ENCODE peak calls at places on chromosomes 2 and 18, in nine cellular contexts. One of them, this sample, is unnamed.
A peak's percentile ranks its signal among the peaks of the same experiment; 100 is the strongest.

GRCh38 chr2:101899871-101900270 is 91.9 kb upstream of the IL1R2 start:
- DNase-seq in brain microvascular endothelial cell: no peak
- DNase-seq in CD14-positive monocyte: no peak
- DNase-seq in activated CD8-positive, alpha-beta T cell treated with anti-CD3 and anti-CD28 coated beads for 36 hours: no peak
- DNase-seq in transverse colon: no peak
- DNase-seq in mesothelial cell of epicardium: no peak
- DNase-seq in choroid plexus epithelial cell: no peak
- DNase-seq in NB4: no peak
- DNase-seq in Peyer's patch: no peak
- DNase-seq in this sample: no peak

GRCh38 chr2:197556456-197556855 is 40.6 kb downstream of the MOB4 start:
- DNase-seq in choroid plexus epithelial cell: peak; percentile 40
- DNase-seq in transverse colon: no peak
- DNase-seq in activated CD8-positive, alpha-beta T cell treated with anti-CD3 and anti-CD28 coated beads for 36 hours: no peak
- DNase-seq in NB4: peak; percentile 58
- DNase-seq in mesothelial cell of epicardium: no peak
- DNase-seq in Peyer's patch: no peak
- DNase-seq in brain microvascular endothelial cell: no peak
- DNase-seq in CD14-positive monocyte: no peak
- DNase-seq in this sample: no peak

GRCh38 chr2:7573166-7573845 is 656.1 kb downstream of the RNF144A start:
- DNase-seq in NB4: no peak
- DNase-seq in CD14-positive monocyte: no peak
- DNase-seq in Peyer's patch: no peak
- DNase-seq in mesothelial cell of epicardium: no peak
- DNase-seq in choroid plexus epithelial cell: no peak
- DNase-seq in transverse colon: no peak
- DNase-seq in brain microvascular endothelial cell: no peak
- DNase-seq in activated CD8-positive, alpha-beta T cell treated with anti-CD3 and anti-CD28 coated beads for 36 hours: no peak
- DNase-seq in this sample: no peak

GRCh38 chr18:11714244-11714918 is 25.3 kb downstream of the GNAL start:
- DNase-seq in Peyer's patch: no peak
- DNase-seq in choroid plexus epithelial cell: no peak
- DNase-seq in CD14-positive monocyte: no peak
- DNase-seq in mesothelial cell of epicardium: no peak
- DNase-seq in brain microvascular endothelial cell: no peak
- DNase-seq in transverse colon: no peak
- DNase-seq in activated CD8-positive, alpha-beta T cell treated with anti-CD3 and anti-CD28 coated beads for 36 hours: no peak
- DNase-seq in NB4: no peak
- DNase-seq in this sample: no peak

GRCh38 chr2:205660521-205661124 is 21.7 kb upstream of the NRP2 start:
- DNase-seq in CD14-positive monocyte: no peak
- DNase-seq in transverse colon: peak; percentile 13
- DNase-seq in activated CD8-positive, alpha-beta T cell treated with anti-CD3 and anti-CD28 coated beads for 36 hours: peak; percentile 79
- DNase-seq in brain microvascular endothelial cell: peak; percentile 87
- DNase-seq in NB4: peak; percentile 21
- DNase-seq in Peyer's patch: no peak
- DNase-seq in choroid plexus epithelial cell: peak; percentile 91
- DNase-seq in mesothelial cell of epicardium: no peak
- DNase-seq in this sample: no peak

GRCh38 chr2:230938516-230939065 is 13.5 kb upstream of the GPR55 start:
- DNase-seq in Peyer's patch: no peak
- DNase-seq in mesothelial cell of epicardium: no peak
- DNase-seq in CD14-positive monocyte: no peak
- DNase-seq in brain microvascular endothelial cell: no peak
- DNase-seq in activated CD8-positive, alpha-beta T cell treated with anti-CD3 and anti-CD28 coated beads for 36 hours: no peak
- DNase-seq in transverse colon: no peak
- DNase-seq in NB4: no peak
- DNase-seq in choroid plexus epithelial cell: no peak
- DNase-seq in this sample: no peak

GRCh38 chr2:160940699-160941098 is 219.5 kb upstream of the TANK start:
- DNase-seq in choroid plexus epithelial cell: peak; percentile 79
- DNase-seq in transverse colon: peak; percentile 19
- DNase-seq in mesothelial cell of epicardium: no peak
- DNase-seq in CD14-positive monocyte: no peak
- DNase-seq in activated CD8-positive, alpha-beta T cell treated with anti-CD3 and anti-CD28 coated beads for 36 hours: peak; percentile 2
- DNase-seq in Peyer's patch: no peak
- DNase-seq in NB4: no peak
- DNase-seq in brain microvascular endothelial cell: no peak
- DNase-seq in this sample: no peak

GRCh38 chr2:82330104-82330503 is 2025.6 kb upstream of the LRRTM1 start:
- DNase-seq in Peyer's patch: no peak
- DNase-seq in NB4: no peak
- DNase-seq in CD14-positive monocyte: no peak
- DNase-seq in mesothelial cell of epicardium: no peak
- DNase-seq in choroid plexus epithelial cell: no peak
- DNase-seq in transverse colon: no peak
- DNase-seq in brain microvascular endothelial cell: no peak
- DNase-seq in activated CD8-positive, alpha-beta T cell treated with anti-CD3 and anti-CD28 coated beads for 36 hours: no peak
- DNase-seq in this sample: no peak

GRCh38 chr2:61645911-61646310 is 107.8 kb upstream of the XPO1 start:
- DNase-seq in CD14-positive monocyte: no peak
- DNase-seq in brain microvascular endothelial cell: peak; percentile 82
- DNase-seq in mesothelial cell of epicardium: no peak
- DNase-seq in Peyer's patch: no peak
- DNase-seq in activated CD8-positive, alpha-beta T cell treated with anti-CD3 and anti-CD28 coated beads for 36 hours: no peak
- DNase-seq in NB4: no peak
- DNase-seq in choroid plexus epithelial cell: peak; percentile 88
- DNase-seq in transverse colon: no peak
- DNase-seq in this sample: no peak

GRCh38 chr2:147161746-147162145 is 683.1 kb upstream of the ACVR2A start:
- DNase-seq in NB4: no peak
- DNase-seq in CD14-positive monocyte: no peak
- DNase-seq in mesothelial cell of epicardium: no peak
- DNase-seq in brain microvascular endothelial cell: no peak
- DNase-seq in transverse colon: no peak
- DNase-seq in activated CD8-positive, alpha-beta T cell treated with anti-CD3 and anti-CD28 coated beads for 36 hours: no peak
- DNase-seq in choroid plexus epithelial cell: no peak
- DNase-seq in Peyer's patch: no peak
- DNase-seq in this sample: no peak

GRCh38 chr18:79217979-79218604 is 148.9 kb downstream of the ATP9B start:
- DNase-seq in CD14-positive monocyte: no peak
- DNase-seq in mesothelial cell of epicardium: no peak
- DNase-seq in choroid plexus epithelial cell: peak; percentile 15
- DNase-seq in brain microvascular endothelial cell: peak; percentile 40
- DNase-seq in NB4: no peak
- DNase-seq in activated CD8-positive, alpha-beta T cell treated with anti-CD3 and anti-CD28 coated beads for 36 hours: no peak
- DNase-seq in Peyer's patch: no peak
- DNase-seq in transverse colon: no peak
- DNase-seq in this sample: no peak

GRCh38 chr2:6650311-6650710 is 215.4 kb downstream of the CMPK2 start:
- DNase-seq in Peyer's patch: no peak
- DNase-seq in NB4: no peak
- DNase-seq in choroid plexus epithelial cell: no peak
- DNase-seq in CD14-positive monocyte: no peak
- DNase-seq in transverse colon: no peak
- DNase-seq in brain microvascular endothelial cell: no peak
- DNase-seq in mesothelial cell of epicardium: no peak
- DNase-seq in activated CD8-positive, alpha-beta T cell treated with anti-CD3 and anti-CD28 coated beads for 36 hours: no peak
- DNase-seq in this sample: no peak

GRCh38 chr18:76953186-76953982 is 131.0 kb downstream of the ZNF236 start:
- DNase-seq in choroid plexus epithelial cell: peak; percentile 59
- DNase-seq in NB4: no peak
- DNase-seq in Peyer's patch: no peak
- DNase-seq in brain microvascular endothelial cell: no peak
- DNase-seq in transverse colon: peak; percentile 62
- DNase-seq in activated CD8-positive, alpha-beta T cell treated with anti-CD3 and anti-CD28 coated beads for 36 hours: no peak
- DNase-seq in CD14-positive monocyte: no peak
- DNase-seq in mesothelial cell of epicardium: no peak
- DNase-seq in this sample: no peak

GRCh38 chr2:9178110-9178904 is 28.3 kb upstream of the ASAP2 start:
- DNase-seq in activated CD8-positive, alpha-beta T cell treated with anti-CD3 and anti-CD28 coated beads for 36 hours: no peak
- DNase-seq in NB4: no peak
- DNase-seq in Peyer's patch: no peak
- DNase-seq in mesothelial cell of epicardium: no peak
- DNase-seq in CD14-positive monocyte: peak; percentile 36
- DNase-seq in transverse colon: peak; percentile 50
- DNase-seq in brain microvascular endothelial cell: peak; percentile 39
- DNase-seq in choroid plexus epithelial cell: no peak
- DNase-seq in this sample: no peak

GRCh38 chr2:235390108-235390815 is 103.6 kb upstream of the AGAP1 start:
- DNase-seq in CD14-positive monocyte: no peak
- DNase-seq in NB4: peak; percentile 86
- DNase-seq in Peyer's patch: peak; percentile 56
- DNase-seq in choroid plexus epithelial cell: peak; percentile 11
- DNase-seq in transverse colon: peak; percentile 46
- DNase-seq in activated CD8-positive, alpha-beta T cell treated with anti-CD3 and anti-CD28 coated beads for 36 hours: peak; percentile 83
- DNase-seq in brain microvascular endothelial cell: no peak
- DNase-seq in mesothelial cell of epicardium: no peak
- DNase-seq in this sample: no peak

GRCh38 chr2:26740890-26741302 is 23.2 kb upstream of the SLC35F6 start:
- DNase-seq in CD14-positive monocyte: no peak
- DNase-seq in NB4: peak; percentile 21
- DNase-seq in brain microvascular endothelial cell: no peak
- DNase-seq in mesothelial cell of epicardium: no peak
- DNase-seq in choroid plexus epithelial cell: no peak
- DNase-seq in Peyer's patch: no peak
- DNase-seq in activated CD8-positive, alpha-beta T cell treated with anti-CD3 and anti-CD28 coated beads for 36 hours: peak; percentile 56
- DNase-seq in transverse colon: no peak
- DNase-seq in this sample: no peak
- TF ChIP-seq CTCF in CD14-positive monocyte: no peak
- TF ChIP-seq CTCF in NB4: no peak
- TF ChIP-seq CTCF in brain microvascular endothelial cell: no peak
- TF ChIP-seq CTCF in mesothelial cell of epicardium: no peak
- TF ChIP-seq CTCF in choroid plexus epithelial cell: peak; percentile 11
- TF ChIP-seq CTCF in Peyer's patch: peak; percentile 12
- TF ChIP-seq CTCF in activated CD8-positive, alpha-beta T cell treated with anti-CD3 and anti-CD28 coated beads for 36 hours: no peak
- TF ChIP-seq CTCF in transverse colon: no peak
- TF ChIP-seq CTCF in this sample: no peak

GRCh38 chr18:58232674-58233073 is 188.6 kb downstream of the NEDD4L start:
- DNase-seq in mesothelial cell of epicardium: no peak
- DNase-seq in choroid plexus epithelial cell: no peak
- DNase-seq in transverse colon: no peak
- DNase-seq in NB4: no peak
- DNase-seq in Peyer's patch: no peak
- DNase-seq in CD14-positive monocyte: no peak
- DNase-seq in brain microvascular endothelial cell: no peak
- DNase-seq in activated CD8-positive, alpha-beta T cell treated with anti-CD3 and anti-CD28 coated beads for 36 hours: no peak
- DNase-seq in this sample: no peak

GRCh38 chr18:58234359-58234741 is 190.3 kb downstream of the NEDD4L start:
- DNase-seq in Peyer's patch: no peak
- DNase-seq in NB4: no peak
- DNase-seq in brain microvascular endothelial cell: no peak
- DNase-seq in CD14-positive monocyte: no peak
- DNase-seq in choroid plexus epithelial cell: no peak
- DNase-seq in transverse colon: no peak
- DNase-seq in mesothelial cell of epicardium: no peak
- DNase-seq in activated CD8-positive, alpha-beta T cell treated with anti-CD3 and anti-CD28 coated beads for 36 hours: no peak
- DNase-seq in this sample: no peak

GRCh38 chr18:58230438-58231179 is 186.6 kb downstream of the NEDD4L start:
- DNase-seq in NB4: no peak
- DNase-seq in brain microvascular endothelial cell: peak; percentile 29
- DNase-seq in CD14-positive monocyte: no peak
- DNase-seq in Peyer's patch: peak; percentile 58
- DNase-seq in choroid plexus epithelial cell: peak; percentile 44
- DNase-seq in transverse colon: no peak
- DNase-seq in activated CD8-positive, alpha-beta T cell treated with anti-CD3 and anti-CD28 coated beads for 36 hours: no peak
- DNase-seq in mesothelial cell of epicardium: no peak
- DNase-seq in this sample: no peak

GRCh38 chr18:58229162-58229561 is 185.1 kb downstream of the NEDD4L start:
- DNase-seq in activated CD8-positive, alpha-beta T cell treated with anti-CD3 and anti-CD28 coated beads for 36 hours: no peak
- DNase-seq in Peyer's patch: no peak
- DNase-seq in brain microvascular endothelial cell: no peak
- DNase-seq in NB4: no peak
- DNase-seq in choroid plexus epithelial cell: no peak
- DNase-seq in mesothelial cell of epicardium: no peak
- DNase-seq in CD14-positive monocyte: no peak
- DNase-seq in transverse colon: no peak
- DNase-seq in this sample: no peak

GRCh38 chr18:58231930-58232329 is 187.9 kb downstream of the NEDD4L start:
- DNase-seq in mesothelial cell of epicardium: no peak
- DNase-seq in transverse colon: peak; percentile 59
- DNase-seq in activated CD8-positive, alpha-beta T cell treated with anti-CD3 and anti-CD28 coated beads for 36 hours: no peak
- DNase-seq in CD14-positive monocyte: no peak
- DNase-seq in NB4: peak; percentile 12
- DNase-seq in Peyer's patch: peak; percentile 63
- DNase-seq in brain microvascular endothelial cell: no peak
- DNase-seq in choroid plexus epithelial cell: peak; percentile 50
- DNase-seq in this sample: no peak
- TF ChIP-seq CTCF in mesothelial cell of epicardium: no peak
- TF ChIP-seq CTCF in transverse colon: peak; percentile 44
- TF ChIP-seq CTCF in activated CD8-positive, alpha-beta T cell treated with anti-CD3 and anti-CD28 coated beads for 36 hours: no peak
- TF ChIP-seq CTCF in CD14-positive monocyte: no peak
- TF ChIP-seq CTCF in NB4: peak; percentile 20
- TF ChIP-seq CTCF in Peyer's patch: peak; percentile 79
- TF ChIP-seq CTCF in brain microvascular endothelial cell: peak; percentile 58
- TF ChIP-seq CTCF in choroid plexus epithelial cell: peak; percentile 59
- TF ChIP-seq CTCF in this sample: peak; percentile 52

DNA sequence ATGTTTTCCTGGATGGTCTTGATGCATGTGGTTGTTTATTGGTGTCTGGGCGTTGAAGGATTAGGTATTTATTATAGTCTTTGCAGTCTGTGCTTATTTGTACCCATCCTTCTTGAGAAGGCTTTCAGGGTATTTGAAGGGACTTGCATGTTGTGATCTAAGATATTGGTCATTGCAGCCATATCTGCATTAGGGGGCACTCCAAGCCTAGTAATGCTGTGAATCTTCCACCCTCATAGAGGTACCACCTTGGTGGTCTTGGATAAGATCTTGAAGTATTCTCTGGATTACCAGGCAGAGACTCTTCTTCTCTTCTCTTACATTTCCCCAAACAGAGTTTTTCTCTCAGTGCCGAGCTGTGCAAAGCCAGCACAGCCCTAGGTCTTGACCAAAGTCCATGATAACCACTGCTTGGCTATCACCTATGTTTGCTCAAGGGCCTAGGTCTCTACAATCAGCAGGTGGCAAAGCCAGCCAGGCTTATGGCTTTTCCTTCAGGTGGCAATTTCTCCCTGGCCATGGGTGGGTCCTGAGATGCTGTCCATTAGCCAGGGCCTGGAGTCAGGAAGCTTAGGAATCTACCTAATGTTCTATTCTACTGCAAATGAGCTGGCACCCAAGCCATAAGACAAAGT is 15.4 kb upstream of the PPP1R1C start:
- DNase-seq in Peyer's patch: no peak
- DNase-seq in mesothelial cell of epicardium: no peak
- DNase-seq in NB4: no peak
- DNase-seq in CD14-positive monocyte: no peak
- DNase-seq in brain microvascular endothelial cell: no peak
- DNase-seq in choroid plexus epithelial cell: peak; percentile 11
- DNase-seq in activated CD8-positive, alpha-beta T cell treated with anti-CD3 and anti-CD28 coated beads for 36 hours: no peak
- DNase-seq in transverse colon: no peak
- DNase-seq in this sample: no peak
- TF ChIP-seq CTCF in Peyer's patch: no peak
- TF ChIP-seq CTCF in mesothelial cell of epicardium: no peak
- TF ChIP-seq CTCF in NB4: no peak
- TF ChIP-seq CTCF in CD14-positive monocyte: no peak
- TF ChIP-seq CTCF in brain microvascular endothelial cell: peak; percentile 29
- TF ChIP-seq CTCF in choroid plexus epithelial cell: peak; percentile 23
- TF ChIP-seq CTCF in activated CD8-positive, alpha-beta T cell treated with anti-CD3 and anti-CD28 coated beads for 36 hours: no peak
- TF ChIP-seq CTCF in transverse colon: no peak
- TF ChIP-seq CTCF in this sample: no peak

DNA sequence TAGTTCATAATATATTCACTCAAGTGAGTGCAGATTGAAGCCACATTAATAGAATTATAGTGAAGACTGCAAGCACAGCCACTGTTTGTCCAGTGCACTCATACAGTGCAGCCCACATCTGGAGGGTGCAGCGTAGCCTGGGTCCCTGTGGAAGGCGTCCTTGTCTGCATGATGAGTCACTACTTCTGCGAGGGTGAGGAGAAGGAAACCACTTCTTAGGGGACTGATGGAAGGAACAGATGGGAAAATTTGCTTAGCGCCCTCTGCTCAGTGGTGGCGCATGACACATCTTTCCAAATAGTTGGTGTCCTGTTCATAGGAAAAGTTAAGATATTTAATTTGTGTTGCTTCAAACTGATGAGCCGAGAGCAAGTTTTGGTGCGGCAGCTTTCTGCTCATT is 330.4 kb upstream of the SMIM21 start:
- DNase-seq in CD14-positive monocyte: no peak
- DNase-seq in activated CD8-positive, alpha-beta T cell treated with anti-CD3 and anti-CD28 coated beads for 36 hours: no peak
- DNase-seq in NB4: no peak
- DNase-seq in brain microvascular endothelial cell: no peak
- DNase-seq in transverse colon: no peak
- DNase-seq in Peyer's patch: no peak
- DNase-seq in mesothelial cell of epicardium: no peak
- DNase-seq in choroid plexus epithelial cell: no peak
- DNase-seq in this sample: no peak
- TF ChIP-seq CTCF in CD14-positive monocyte: no peak
- TF ChIP-seq CTCF in activated CD8-positive, alpha-beta T cell treated with anti-CD3 and anti-CD28 coated beads for 36 hours: no peak
- TF ChIP-seq CTCF in NB4: no peak
- TF ChIP-seq CTCF in brain microvascular endothelial cell: no peak
- TF ChIP-seq CTCF in transverse colon: no peak
- TF ChIP-seq CTCF in Peyer's patch: no peak
- TF ChIP-seq CTCF in mesothelial cell of epicardium: no peak
- TF ChIP-seq CTCF in choroid plexus epithelial cell: no peak
- TF ChIP-seq CTCF in this sample: no peak

This sample was measured in neural crest cell.